ENCODE peak calls at places on chromosome 22, in five cellular contexts. One of them, this sample, is unnamed.

GRCh38 chr22:36860821-36861659 is at the start of gene NCF4:
- DNase-seq in ascending aorta: peak
- DNase-seq in naive thymus-derived CD4-positive, alpha-beta T cell: no peak
- DNase-seq in thyroid gland: peak
- DNase-seq in GM06990: peak
- DNase-seq in this sample: peak

GRCh38 chr22:35894464-35894878 is 134.2 kb downstream of the RBFOX2 start:
- DNase-seq in ascending aorta: no peak
- DNase-seq in thyroid gland: peak
- DNase-seq in GM06990: no peak
- DNase-seq in naive thymus-derived CD4-positive, alpha-beta T cell: no peak
- DNase-seq in this sample: no peak

GRCh38 chr22:37549704-37550059 is 10.6 kb upstream of the CDC42EP1 start:
- DNase-seq in ascending aorta: no peak
- DNase-seq in naive thymus-derived CD4-positive, alpha-beta T cell: no peak
- DNase-seq in GM06990: no peak
- DNase-seq in thyroid gland: peak
- DNase-seq in this sample: peak

GRCh38 chr22:32206774-32207758 is 2.2 kb upstream of the RFPL2 start:
- DNase-seq in GM06990: no peak
- DNase-seq in ascending aorta: no peak
- DNase-seq in naive thymus-derived CD4-positive, alpha-beta T cell: peak
- DNase-seq in thyroid gland: peak
- DNase-seq in this sample: peak

GRCh38 chr22:24554316-24555159 is at the start of gene GUCD1:
- DNase-seq in naive thymus-derived CD4-positive, alpha-beta T cell: peak
- DNase-seq in ascending aorta: no peak
- DNase-seq in thyroid gland: peak
- DNase-seq in GM06990: peak
- DNase-seq in this sample: peak

GRCh38 chr22:44441401-44442185 is 56.4 kb downstream of the RTL6 start:
- DNase-seq in naive thymus-derived CD4-positive, alpha-beta T cell: no peak
- DNase-seq in thyroid gland: no peak
- DNase-seq in ascending aorta: no peak
- DNase-seq in GM06990: no peak
- DNase-seq in this sample: no peak

GRCh38 chr22:43878831-43879550 is 12.8 kb downstream of the PNPLA5 start:
- DNase-seq in ascending aorta: no peak
- DNase-seq in naive thymus-derived CD4-positive, alpha-beta T cell: no peak
- DNase-seq in thyroid gland: no peak
- DNase-seq in GM06990: no peak
- DNase-seq in this sample: no peak

GRCh38 chr22:44574581-44575343 is 76.7 kb upstream of the RTL6 start:
- DNase-seq in ascending aorta: no peak
- DNase-seq in naive thymus-derived CD4-positive, alpha-beta T cell: no peak
- DNase-seq in GM06990: no peak
- DNase-seq in thyroid gland: no peak
- DNase-seq in this sample: peak

GRCh38 chr22:48885919-48886305 is 941.8 kb downstream of the BRD1 start:
- DNase-seq in ascending aorta: no peak
- DNase-seq in thyroid gland: no peak
- DNase-seq in naive thymus-derived CD4-positive, alpha-beta T cell: no peak
- DNase-seq in GM06990: no peak
- DNase-seq in this sample: no peak

GRCh38 chr22:41094036-41094435 is 1.6 kb downstream of the EP300 start:
- DNase-seq in thyroid gland: no peak
- DNase-seq in ascending aorta: no peak
- DNase-seq in naive thymus-derived CD4-positive, alpha-beta T cell: no peak
- DNase-seq in GM06990: no peak
- DNase-seq in this sample: no peak

GRCh38 chr22:35524966-35525686 is 15.5 kb upstream of the RASD2 start:
- DNase-seq in ascending aorta: no peak
- DNase-seq in naive thymus-derived CD4-positive, alpha-beta T cell: no peak
- DNase-seq in GM06990: no peak
- DNase-seq in thyroid gland: no peak
- DNase-seq in this sample: no peak

GRCh38 chr22:30697975-30698374 is 3.3 kb downstream of the OSBP2 start:
- DNase-seq in GM06990: no peak
- DNase-seq in naive thymus-derived CD4-positive, alpha-beta T cell: no peak
- DNase-seq in ascending aorta: no peak
- DNase-seq in thyroid gland: no peak
- DNase-seq in this sample: no peak

GRCh38 chr22:35861451-35861850 is 143.8 kb downstream of the APOL5 start:
- DNase-seq in GM06990: no peak
- DNase-seq in ascending aorta: no peak
- DNase-seq in thyroid gland: no peak
- DNase-seq in naive thymus-derived CD4-positive, alpha-beta T cell: no peak
- DNase-seq in this sample: no peak

GRCh38 chr22:38569181-38569971 is 607 bp downstream of the DMC1 start:
- DNase-seq in ascending aorta: no peak
- DNase-seq in naive thymus-derived CD4-positive, alpha-beta T cell: no peak
- DNase-seq in thyroid gland: peak
- DNase-seq in GM06990: no peak
- DNase-seq in this sample: no peak

GRCh38 chr22:37802310-37803194 is 5.2 kb upstream of the GCAT start:
- DNase-seq in ascending aorta: no peak
- DNase-seq in GM06990: no peak
- DNase-seq in naive thymus-derived CD4-positive, alpha-beta T cell: no peak
- DNase-seq in thyroid gland: peak
- DNase-seq in this sample: peak

GRCh38 chr22:37913233-37913721 is 7.2 kb downstream of the MICALL1 start:
- DNase-seq in thyroid gland: no peak
- DNase-seq in naive thymus-derived CD4-positive, alpha-beta T cell: no peak
- DNase-seq in ascending aorta: no peak
- DNase-seq in GM06990: no peak
- DNase-seq in this sample: no peak

GRCh38 chr22:43839781-43840180 is 22.5 kb downstream of the SULT4A1 start:
- DNase-seq in ascending aorta: no peak
- DNase-seq in naive thymus-derived CD4-positive, alpha-beta T cell: no peak
- DNase-seq in GM06990: no peak
- DNase-seq in thyroid gland: no peak
- DNase-seq in this sample: no peak

GRCh38 chr22:48952256-48953102 is 875.2 kb downstream of the BRD1 start:
- DNase-seq in ascending aorta: no peak
- DNase-seq in thyroid gland: no peak
- DNase-seq in naive thymus-derived CD4-positive, alpha-beta T cell: no peak
- DNase-seq in GM06990: no peak
- DNase-seq in this sample: peak

GRCh38 chr22:37655252-37655563 is 3.3 kb upstream of the PDXP start:
- DNase-seq in naive thymus-derived CD4-positive, alpha-beta T cell: no peak
- DNase-seq in ascending aorta: no peak
- DNase-seq in thyroid gland: no peak
- DNase-seq in GM06990: no peak
- DNase-seq in this sample: no peak

GRCh38 chr22:23393721-23394320 is 186.3 kb downstream of the IGLL1 start:
- DNase-seq in GM06990: no peak
- DNase-seq in ascending aorta: no peak
- DNase-seq in naive thymus-derived CD4-positive, alpha-beta T cell: no peak
- DNase-seq in thyroid gland: no peak
- DNase-seq in this sample: no peak

GRCh38 chr22:37926358-37926757 is 20.3 kb downstream of the MICALL1 start:
- DNase-seq in ascending aorta: no peak
- DNase-seq in GM06990: no peak
- DNase-seq in thyroid gland: no peak
- DNase-seq in naive thymus-derived CD4-positive, alpha-beta T cell: no peak
- DNase-seq in this sample: peak

GRCh38 chr22:37892566-37893338 is 13.3 kb upstream of the MICALL1 start:
- DNase-seq in naive thymus-derived CD4-positive, alpha-beta T cell: no peak
- DNase-seq in ascending aorta: no peak
- DNase-seq in GM06990: no peak
- DNase-seq in thyroid gland: peak
- DNase-seq in this sample: peak

GRCh38 chr22:24760708-24761306 is 13.7 kb downstream of the PIWIL3 start:
- DNase-seq in ascending aorta: no peak
- DNase-seq in naive thymus-derived CD4-positive, alpha-beta T cell: no peak
- DNase-seq in thyroid gland: no peak
- DNase-seq in GM06990: no peak
- DNase-seq in this sample: no peak

GRCh38 chr22:45996241-45997076 is 19.5 kb upstream of the WNT7B start:
- DNase-seq in ascending aorta: peak
- DNase-seq in thyroid gland: no peak
- DNase-seq in GM06990: peak
- DNase-seq in naive thymus-derived CD4-positive, alpha-beta T cell: no peak
- DNase-seq in this sample: no peak

GRCh38 chr22:25624486-25624885 is 60.0 kb downstream of the GRK3 start:
- DNase-seq in thyroid gland: no peak
- DNase-seq in naive thymus-derived CD4-positive, alpha-beta T cell: no peak
- DNase-seq in ascending aorta: no peak
- DNase-seq in GM06990: no peak
- DNase-seq in this sample: no peak

DNA sequence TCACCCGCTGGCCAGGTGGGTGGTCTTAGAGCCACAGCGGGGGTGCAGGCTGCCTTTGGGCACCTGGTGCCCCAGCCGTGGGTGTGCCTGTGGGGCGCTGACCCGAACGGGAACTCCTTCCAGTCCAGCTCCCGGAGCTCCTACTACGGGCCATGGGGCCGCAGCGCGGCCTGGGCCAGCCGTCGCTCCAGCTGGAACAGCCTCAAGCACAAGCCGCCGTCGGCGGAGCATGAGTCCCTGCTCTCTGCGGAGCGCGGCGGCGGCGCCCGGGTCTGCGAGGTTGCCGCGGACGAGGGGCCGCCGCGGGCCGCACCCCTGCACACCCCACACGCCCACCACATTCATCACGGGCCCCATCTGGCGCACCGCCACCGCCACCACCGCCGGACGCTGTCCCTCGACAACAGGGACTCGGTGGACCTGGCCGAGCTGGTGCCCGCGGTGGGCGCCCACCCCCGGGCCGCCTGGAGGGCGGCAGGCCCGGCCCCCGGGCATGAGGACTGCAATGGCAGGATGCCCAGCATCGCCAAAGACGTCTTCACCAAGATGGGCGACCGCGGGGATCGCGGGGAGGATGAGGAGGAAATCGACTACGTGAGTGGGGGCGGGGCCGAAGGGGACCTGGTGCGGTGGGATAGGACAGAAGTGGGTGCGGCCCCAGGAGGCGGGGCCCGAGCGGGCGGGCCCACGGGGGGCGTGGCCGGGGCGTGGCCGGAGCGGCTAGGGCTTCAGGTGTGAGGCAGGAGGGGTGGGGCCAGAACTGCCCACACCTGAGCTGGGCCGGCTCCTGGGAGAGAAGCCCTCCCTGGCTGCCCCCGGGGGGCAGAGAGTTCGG is 91.5 kb downstream of the CACNA1I start:
- DNase-seq in ascending aorta: no peak
- DNase-seq in GM06990: no peak
- DNase-seq in thyroid gland: peak
- DNase-seq in naive thymus-derived CD4-positive, alpha-beta T cell: peak
- DNase-seq in this sample: peak
- H3K4me3 ChIP-seq in ascending aorta: peak
- H3K4me3 ChIP-seq in GM06990: no peak
- H3K4me3 ChIP-seq in thyroid gland: no peak
- H3K4me3 ChIP-seq in naive thymus-derived CD4-positive, alpha-beta T cell: peak
- H3K4me3 ChIP-seq in this sample: peak

DNA sequence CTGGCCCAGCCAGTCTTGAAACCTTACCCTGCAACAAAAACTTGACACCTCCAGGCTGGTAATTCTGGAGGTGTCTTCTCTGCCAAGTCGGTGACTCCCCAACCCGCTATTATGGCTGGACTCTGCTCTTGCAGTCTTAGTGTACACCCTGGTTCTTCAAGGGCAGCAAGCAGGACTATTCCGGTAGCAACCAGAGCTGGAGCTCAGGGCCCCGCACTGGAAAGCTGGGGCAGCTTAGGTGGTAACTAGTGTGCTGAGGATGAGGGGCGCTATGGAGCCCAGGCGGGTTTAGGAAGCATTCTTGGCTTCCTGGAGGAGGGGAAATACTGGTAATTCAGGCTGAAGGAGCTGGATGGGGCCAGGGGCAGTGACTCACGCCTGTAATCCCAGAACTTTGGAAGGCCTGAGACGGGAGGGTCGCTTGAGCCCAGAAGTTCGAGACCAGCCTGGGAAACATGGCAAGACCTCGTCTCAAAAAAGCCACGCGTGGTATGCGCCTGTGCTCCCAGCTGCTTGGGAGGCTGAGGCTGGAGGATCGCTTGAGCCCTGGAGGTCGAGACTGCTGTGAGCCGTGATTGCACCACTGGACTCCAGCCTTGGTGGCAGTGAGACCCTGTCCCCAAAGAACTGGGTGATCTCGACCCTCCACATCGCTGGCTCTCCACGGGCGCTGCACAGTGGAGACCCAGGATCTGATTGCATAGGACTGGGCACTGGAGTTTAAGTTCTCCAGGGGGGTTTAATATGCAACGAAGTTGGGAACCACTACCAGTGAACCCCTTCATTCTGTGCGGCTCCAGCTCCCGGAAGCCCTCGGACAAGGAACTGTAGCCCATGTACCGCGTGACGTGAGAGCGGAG is 10.6 kb upstream of the AIFM3 start:
- DNase-seq in GM06990: no peak
- DNase-seq in ascending aorta: no peak
- DNase-seq in thyroid gland: peak
- DNase-seq in naive thymus-derived CD4-positive, alpha-beta T cell: no peak
- DNase-seq in this sample: no peak
- H3K4me3 ChIP-seq in GM06990: peak
- H3K4me3 ChIP-seq in ascending aorta: peak
- H3K4me3 ChIP-seq in thyroid gland: peak
- H3K4me3 ChIP-seq in naive thymus-derived CD4-positive, alpha-beta T cell: no peak
- H3K4me3 ChIP-seq in this sample: peak

DNA sequence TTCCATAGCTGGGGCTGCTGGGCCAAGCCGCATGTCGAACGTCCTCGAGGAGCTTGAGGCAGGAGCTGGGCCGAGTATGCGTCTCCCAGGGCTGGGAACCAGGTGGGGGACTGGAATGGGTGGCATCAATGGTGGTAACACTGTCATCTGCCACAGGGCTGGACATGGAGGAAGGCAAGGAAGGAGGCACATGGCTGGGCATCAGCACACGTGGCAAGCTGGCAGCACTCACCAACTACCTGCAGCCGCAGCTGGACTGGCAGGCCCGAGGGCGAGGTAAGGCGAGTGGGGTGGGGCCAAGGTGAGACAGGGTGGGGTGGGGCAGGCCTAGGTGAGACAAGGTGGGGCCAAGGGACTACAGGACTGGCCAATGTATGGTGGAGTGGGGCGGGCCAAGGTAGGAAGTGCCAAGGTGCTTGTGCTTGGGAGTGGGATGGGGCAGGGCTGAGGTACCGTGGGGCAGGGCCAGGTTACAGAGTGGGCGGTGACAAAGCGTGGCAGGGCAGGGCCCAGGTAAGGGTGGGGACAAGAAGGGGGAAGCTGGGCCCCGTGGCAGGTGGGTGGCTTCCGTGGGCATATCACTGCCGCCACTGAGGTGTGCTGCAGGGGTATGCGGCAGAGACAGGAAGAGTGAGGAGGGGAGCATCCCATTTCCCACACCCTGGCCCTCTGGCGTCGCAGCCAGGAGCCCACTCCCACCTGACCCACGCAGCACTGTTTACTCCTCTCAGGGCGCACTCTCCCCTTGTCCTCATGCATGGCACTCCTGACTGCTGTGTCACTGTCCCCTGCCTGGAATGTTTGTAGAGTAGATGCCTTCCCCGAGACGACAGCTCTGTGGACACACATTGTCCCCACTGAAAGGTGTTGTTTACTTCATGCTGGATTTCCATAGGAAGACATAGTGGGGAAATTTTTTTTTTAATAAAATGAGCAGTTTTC is 27.5 kb upstream of the DGCR8 start:
- DNase-seq in GM06990: no peak
- DNase-seq in thyroid gland: no peak
- DNase-seq in ascending aorta: no peak
- DNase-seq in naive thymus-derived CD4-positive, alpha-beta T cell: no peak
- DNase-seq in this sample: peak
- H3K4me3 ChIP-seq in GM06990: no peak
- H3K4me3 ChIP-seq in thyroid gland: no peak
- H3K4me3 ChIP-seq in ascending aorta: no peak
- H3K4me3 ChIP-seq in naive thymus-derived CD4-positive, alpha-beta T cell: no peak
- H3K4me3 ChIP-seq in this sample: no peak

GRCh38 chr22:50314455-50315288 is 7.2 kb upstream of the PLXNB2 start:
- DNase-seq in GM06990: peak
- DNase-seq in ascending aorta: no peak
- DNase-seq in thyroid gland: peak
- DNase-seq in naive thymus-derived CD4-positive, alpha-beta T cell: peak
- DNase-seq in this sample: peak
- H3K4me3 ChIP-seq in GM06990: peak
- H3K4me3 ChIP-seq in ascending aorta: peak
- H3K4me3 ChIP-seq in thyroid gland: no peak
- H3K4me3 ChIP-seq in naive thymus-derived CD4-positive, alpha-beta T cell: peak
- H3K4me3 ChIP-seq in this sample: peak

This sample was measured in stomach.